ENCODE peak calls at places on chromosome 14, in eight cellular contexts. E, C, K, R, X, W, G and V are unnamed samples.

GRCh38 chr14:21614245-21614644 is 20.5 kb downstream of the OR10G2 start:
- DNase-seq in K (peak), C (no peak), X (no peak), E (no peak), W (no peak), R (no peak), G (no peak), V (no peak)

GRCh38 chr14:89367449-89368120 is 49.4 kb downstream of the FOXN3 start:
- DNase-seq in X (no peak), G (no peak), W (no peak), E (no peak), C (no peak), R (no peak), K (peak), V (peak)

GRCh38 chr14:100422556-100423420 is 99.6 kb downstream of the SLC25A47 start:
- DNase-seq in K (no peak), W (no peak), X (no peak), C (no peak), R (no peak), E (no peak), G (no peak), V (no peak)

GRCh38 chr14:103121161-103121845 is 2.0 kb upstream of the TNFAIP2 start:
- DNase-seq in C (no peak), X (no peak), E (no peak), W (peak), R (peak), K (no peak), G (no peak), V (no peak)

GRCh38 chr14:47447076-47447475 is 228.3 kb downstream of the MDGA2 start:
- DNase-seq in C (no peak), G (no peak), E (no peak), R (no peak), X (no peak), W (no peak), K (no peak), V (no peak)

GRCh38 chr14:96575233-96575632 is 73.1 kb downstream of the PAPOLA start:
- DNase-seq in W (no peak), E (no peak), X (no peak), C (no peak), G (no peak), R (no peak), K (no peak), V (no peak)

GRCh38 chr14:95336192-95336760 is 16.6 kb upstream of the CLMN start:
- DNase-seq in R (no peak), W (no peak), X (no peak), K (no peak), C (no peak), E (no peak), G (no peak), V (no peak)

GRCh38 chr14:103519043-103519836 is 3.4 kb downstream of the CKB start:
- DNase-seq in W (peak), K (peak), R (no peak), X (no peak), G (no peak), C (no peak), E (no peak), V (no peak)

GRCh38 chr14:100988011-100988410 is 84.5 kb upstream of the RTL1 start:
- DNase-seq in X (no peak), C (no peak), R (no peak), W (no peak), G (no peak), K (no peak), E (no peak), V (no peak)

GRCh38 chr14:57854571-57854970 is 11.3 kb downstream of the SLC35F4 start:
- DNase-seq in R (no peak), C (no peak), W (no peak), X (no peak), E (no peak), K (no peak), G (no peak), V (no peak)

GRCh38 chr14:39265032-39265431 is 31.3 kb downstream of the MIA2 start:
- DNase-seq in W (peak), X (no peak), G (no peak), E (no peak), R (peak), K (peak), C (no peak), V (no peak)

GRCh38 chr14:70832536-70833305 is 23.4 kb upstream of the MAP3K9 start:
- DNase-seq in G (no peak), K (no peak), C (no peak), W (peak), E (no peak), X (no peak), R (no peak), V (no peak)

GRCh38 chr14:105641075-105641937 is 114.9 kb downstream of the TMEM121 start:
- DNase-seq in W (no peak), C (no peak), R (no peak), E (no peak), G (no peak), X (no peak), K (no peak), V (no peak)

GRCh38 chr14:83071888-83072501 is 1538.3 kb upstream of the SEL1L start:
- DNase-seq in K (peak), E (no peak), X (no peak), G (no peak), R (peak), C (no peak), W (no peak), V (no peak)

GRCh38 chr14:77032483-77032853 is 4.0 kb upstream of the IRF2BPL start:
- DNase-seq in X (no peak), W (no peak), G (no peak), R (no peak), C (no peak), K (no peak), E (no peak), V (no peak)

GRCh38 chr14:24818054-24818822 is 184.2 kb upstream of the GZMB start:
- DNase-seq in E (no peak), X (no peak), R (no peak), G (no peak), C (peak), W (no peak), K (no peak), V (no peak)

GRCh38 chr14:50230601-50231474 is 540 bp downstream of the SOS2 start:
- DNase-seq in K (peak), E (peak), C (no peak), W (peak), R (peak), X (peak), G (peak), V (peak)

GRCh38 chr14:35883677-35884293 is 57.6 kb downstream of the BRMS1L start:
- DNase-seq in W (peak), G (no peak), R (peak), X (no peak), K (peak), C (no peak), E (no peak), V (no peak)

GRCh38 chr14:20631023-20631820 is 10.3 kb downstream of the OR6S1 start:
- DNase-seq in K (peak), E (no peak), R (peak), G (no peak), X (no peak), W (peak), C (no peak), V (no peak)

GRCh38 chr14:75267141-75267601 is 11.5 kb upstream of the FOS start:
- DNase-seq in W (peak), G (no peak), K (no peak), C (no peak), E (no peak), R (no peak), X (no peak), V (no peak)

GRCh38 chr14:68792022-68792829 is 641 bp downstream of the ZFP36L1 start:
- DNase-seq in R (no peak), E (no peak), K (peak), G (no peak), X (no peak), W (peak), C (no peak), V (peak)

GRCh38 chr14:75306917-75307699 is 28.5 kb downstream of the FOS start:
- DNase-seq in E (no peak), X (no peak), G (no peak), K (peak), W (peak), R (peak), C (no peak), V (no peak)

GRCh38 chr14:103698380-103699260 is 16.6 kb downstream of the XRCC3 start:
- DNase-seq in W (no peak), R (no peak), G (no peak), E (no peak), X (no peak), C (no peak), K (peak), V (no peak)

GRCh38 chr14:32468955-32469354 is 139.9 kb downstream of the AKAP6 start:
- DNase-seq in C (peak), R (no peak), G (no peak), W (peak), K (no peak), E (no peak), X (no peak), V (no peak)

GRCh38 chr14:91029451-91030217 is 30.8 kb downstream of the RPS6KA5 start:
- DNase-seq in G (no peak), X (no peak), K (peak), E (no peak), C (no peak), W (peak), R (no peak), V (no peak)

GRCh38 chr14:103385153-103385993 is at the start of gene MARK3:
- DNase-seq in K (peak), C (peak), R (peak), E (peak), W (peak), G (peak), X (peak), V (peak)

GRCh38 chr14:94330857-94331256 is 7.7 kb upstream of the SERPINA6 start:
- DNase-seq in E (no peak), X (no peak), W (no peak), G (no peak), K (no peak), R (no peak), C (no peak), V (no peak)

GRCh38 chr14:65604946-65605345 is 192.4 kb downstream of the FUT8 start:
- DNase-seq in G (no peak), C (no peak), E (no peak), X (no peak), K (peak), R (no peak), W (peak), V (no peak)

GRCh38 chr14:54338696-54339317 is 58.0 kb upstream of the CDKN3 start:
- DNase-seq in R (no peak), E (no peak), X (no peak), W (peak), C (no peak), G (no peak), K (no peak), V (no peak)

GRCh38 chr14:37363661-37364060 is 165.9 kb downstream of the MIPOL1 start:
- DNase-seq in W (no peak), C (no peak), K (no peak), R (no peak), G (no peak), X (no peak), E (no peak), V (no peak)

GRCh38 chr14:65412881-65413738 is 580 bp downstream of the FUT8 start:
- DNase-seq in X (no peak), C (no peak), E (peak), K (peak), W (peak), G (no peak), R (peak), V (no peak)

GRCh38 chr14:68292467-68293334 is 473.1 kb downstream of the RAD51B start:
- DNase-seq in X (no peak), E (no peak), K (no peak), C (no peak), R (no peak), G (no peak), W (no peak), V (no peak)

GRCh38 chr14:78154827-78155226 is 15.3 kb upstream of the NRXN3 start:
- DNase-seq in K (peak), X (no peak), R (peak), C (no peak), E (no peak), W (no peak), G (no peak), V (no peak)

GRCh38 chr14:31745741-31746140 is 184.5 kb downstream of the NUBPL start:
- DNase-seq in G (no peak), R (no peak), C (no peak), K (peak), W (no peak), E (no peak), X (no peak), V (no peak)

GRCh38 chr14:68631691-68632590 is 160.9 kb downstream of the ZFP36L1 start:
- DNase-seq in X (peak), G (no peak), W (no peak), K (no peak), E (no peak), R (no peak), C (no peak), V (peak)

GRCh38 chr14:45181329-45181728 is 45.6 kb downstream of the FANCM start:
- DNase-seq in X (no peak), G (no peak), E (no peak), W (no peak), R (no peak), K (no peak), C (no peak), V (no peak)

GRCh38 chr14:34966413-34966812 is 16.4 kb upstream of the SRP54 start:
- DNase-seq in E (no peak), G (no peak), R (no peak), X (no peak), W (no peak), C (no peak), K (no peak), V (no peak)

GRCh38 chr14:69260246-69260978 is 454 bp downstream of the GALNT16 start:
- DNase-seq in W (peak), E (no peak), X (peak), R (no peak), C (no peak), K (peak), G (no peak), V (peak)